ENCODE peak calls at places on chromosomes 6 and 20, in four cellular contexts. One of them, this sample, is unnamed.

GRCh38 chr6:169398342-169399105 is 144.9 kb upstream of the THBS2 start:
- DNase-seq in HT1080: peak
- DNase-seq in fibroblast of pulmonary artery: no peak
- DNase-seq in NCI-H1105: no peak
- DNase-seq in this sample: peak

GRCh38 chr6:118780728-118781127 is 113.2 kb upstream of the ASF1A start:
- DNase-seq in HT1080: no peak
- DNase-seq in fibroblast of pulmonary artery: no peak
- DNase-seq in NCI-H1105: no peak
- DNase-seq in this sample: no peak

GRCh38 chr20:34771680-34772081 is 53.8 kb downstream of the NCOA6 start:
- DNase-seq in HT1080: no peak
- DNase-seq in fibroblast of pulmonary artery: peak
- DNase-seq in NCI-H1105: no peak
- DNase-seq in this sample: peak

GRCh38 chr20:57567471-57568079 is 6.7 kb downstream of the PCK1 start:
- DNase-seq in HT1080: no peak
- DNase-seq in fibroblast of pulmonary artery: no peak
- DNase-seq in NCI-H1105: no peak
- DNase-seq in this sample: no peak

GRCh38 chr6:16452348-16452747 is 214.0 kb downstream of the GMPR start:
- DNase-seq in HT1080: no peak
- DNase-seq in fibroblast of pulmonary artery: no peak
- DNase-seq in NCI-H1105: no peak
- DNase-seq in this sample: no peak

GRCh38 chr6:9482030-9482731 is 932.7 kb downstream of the TFAP2A start:
- DNase-seq in HT1080: peak
- DNase-seq in fibroblast of pulmonary artery: peak
- DNase-seq in NCI-H1105: no peak
- DNase-seq in this sample: peak

GRCh38 chr6:158213925-158214674 is 46.0 kb downstream of the GTF2H5 start:
- DNase-seq in HT1080: peak
- DNase-seq in fibroblast of pulmonary artery: peak
- DNase-seq in NCI-H1105: peak
- DNase-seq in this sample: peak

GRCh38 chr20:32828029-32828666 is 8.4 kb downstream of the MAPRE1 start:
- DNase-seq in HT1080: peak
- DNase-seq in fibroblast of pulmonary artery: no peak
- DNase-seq in NCI-H1105: no peak
- DNase-seq in this sample: peak

GRCh38 chr20:22418738-22419137 is 165.6 kb downstream of the FOXA2 start:
- DNase-seq in HT1080: no peak
- DNase-seq in fibroblast of pulmonary artery: no peak
- DNase-seq in NCI-H1105: no peak
- DNase-seq in this sample: no peak

GRCh38 chr6:32807020-32807580 is 9.7 kb downstream of the HLA-DOB start:
- DNase-seq in HT1080: no peak
- DNase-seq in fibroblast of pulmonary artery: no peak
- DNase-seq in NCI-H1105: no peak
- DNase-seq in this sample: no peak

GRCh38 chr6:41047745-41048742 is 5.0 kb upstream of the APOBEC2 start:
- DNase-seq in HT1080: no peak
- DNase-seq in fibroblast of pulmonary artery: no peak
- DNase-seq in NCI-H1105: no peak
- DNase-seq in this sample: no peak

GRCh38 chr20:35146922-35147574 is at the start of gene EDEM2:
- DNase-seq in HT1080: peak
- DNase-seq in fibroblast of pulmonary artery: peak
- DNase-seq in NCI-H1105: peak
- DNase-seq in this sample: peak

GRCh38 chr6:43972179-43972914 is 154.9 kb downstream of the MRPL14 start:
- DNase-seq in HT1080: peak
- DNase-seq in fibroblast of pulmonary artery: peak
- DNase-seq in NCI-H1105: no peak
- DNase-seq in this sample: peak

GRCh38 chr20:40160151-40160550 is 528.9 kb downstream of the MAFB start:
- DNase-seq in HT1080: peak
- DNase-seq in fibroblast of pulmonary artery: peak
- DNase-seq in NCI-H1105: peak
- DNase-seq in this sample: peak

GRCh38 chr6:50889912-50890311 is 71.2 kb downstream of the TFAP2B start:
- DNase-seq in HT1080: no peak
- DNase-seq in fibroblast of pulmonary artery: no peak
- DNase-seq in NCI-H1105: no peak
- DNase-seq in this sample: no peak

GRCh38 chr6:44650947-44651346 is 263.4 kb downstream of the CDC5L start:
- DNase-seq in HT1080: peak
- DNase-seq in fibroblast of pulmonary artery: peak
- DNase-seq in NCI-H1105: no peak
- DNase-seq in this sample: no peak

GRCh38 chr6:14193524-14193923 is 76.0 kb downstream of the CD83 start:
- DNase-seq in HT1080: no peak
- DNase-seq in fibroblast of pulmonary artery: no peak
- DNase-seq in NCI-H1105: no peak
- DNase-seq in this sample: no peak

GRCh38 chr20:32971703-32972161 is 32.5 kb downstream of the SUN5 start:
- DNase-seq in HT1080: no peak
- DNase-seq in fibroblast of pulmonary artery: no peak
- DNase-seq in NCI-H1105: no peak
- DNase-seq in this sample: no peak

GRCh38 chr6:113893866-113894265 is 36.7 kb downstream of the MARCKS start:
- DNase-seq in HT1080: no peak
- DNase-seq in fibroblast of pulmonary artery: peak
- DNase-seq in NCI-H1105: no peak
- DNase-seq in this sample: peak

GRCh38 chr20:10714236-10714975 is 40.6 kb upstream of the JAG1 start:
- DNase-seq in HT1080: no peak
- DNase-seq in fibroblast of pulmonary artery: no peak
- DNase-seq in NCI-H1105: no peak
- DNase-seq in this sample: no peak

GRCh38 chr6:22448311-22448711 is 121.1 kb upstream of the HDGFL1 start:
- DNase-seq in HT1080: peak
- DNase-seq in fibroblast of pulmonary artery: peak
- DNase-seq in NCI-H1105: no peak
- DNase-seq in this sample: peak

GRCh38 chr20:50286609-50287008 is 96.0 kb downstream of the CEBPB start:
- DNase-seq in HT1080: no peak
- DNase-seq in fibroblast of pulmonary artery: peak
- DNase-seq in NCI-H1105: no peak
- DNase-seq in this sample: peak

GRCh38 chr6:29376003-29376402 is 912 bp upstream of the OR12D3 start:
- DNase-seq in HT1080: no peak
- DNase-seq in fibroblast of pulmonary artery: peak
- DNase-seq in NCI-H1105: no peak
- DNase-seq in this sample: peak

GRCh38 chr20:38542994-38543906 is 37.7 kb upstream of the ADIG start:
- DNase-seq in HT1080: no peak
- DNase-seq in fibroblast of pulmonary artery: no peak
- DNase-seq in NCI-H1105: no peak
- DNase-seq in this sample: no peak

GRCh38 chr6:84332139-84333034 is 104.9 kb upstream of the CEP162 start:
- DNase-seq in HT1080: no peak
- DNase-seq in fibroblast of pulmonary artery: no peak
- DNase-seq in NCI-H1105: no peak
- DNase-seq in this sample: no peak

GRCh38 chr6:44606976-44607375 is 219.5 kb downstream of the CDC5L start:
- DNase-seq in HT1080: no peak
- DNase-seq in fibroblast of pulmonary artery: no peak
- DNase-seq in NCI-H1105: no peak
- DNase-seq in this sample: no peak

GRCh38 chr20:1644101-1644962 is 13.2 kb downstream of the SIRPG start:
- DNase-seq in HT1080: no peak
- DNase-seq in fibroblast of pulmonary artery: no peak
- DNase-seq in NCI-H1105: no peak
- DNase-seq in this sample: no peak

GRCh38 chr6:107957165-107957908 is 671 bp downstream of the SEC63 start:
- DNase-seq in HT1080: peak
- DNase-seq in fibroblast of pulmonary artery: peak
- DNase-seq in NCI-H1105: no peak
- DNase-seq in this sample: peak

GRCh38 chr6:137412562-137412961 is 81.6 kb downstream of the OLIG3 start:
- DNase-seq in HT1080: no peak
- DNase-seq in fibroblast of pulmonary artery: no peak
- DNase-seq in NCI-H1105: no peak
- DNase-seq in this sample: peak

GRCh38 chr20:63215101-63216040 is 560 bp downstream of the YTHDF1 start:
- DNase-seq in HT1080: peak
- DNase-seq in fibroblast of pulmonary artery: peak
- DNase-seq in NCI-H1105: peak
- DNase-seq in this sample: peak

GRCh38 chr20:1993986-1994385 is at the start of gene PDYN:
- DNase-seq in HT1080: no peak
- DNase-seq in fibroblast of pulmonary artery: no peak
- DNase-seq in NCI-H1105: no peak
- DNase-seq in this sample: no peak

GRCh38 chr6:163922562-163922961 is 508.0 kb downstream of the QKI start:
- DNase-seq in HT1080: no peak
- DNase-seq in fibroblast of pulmonary artery: no peak
- DNase-seq in NCI-H1105: no peak
- DNase-seq in this sample: no peak

GRCh38 chr20:21234816-21235215 is 68.3 kb upstream of the XRN2 start:
- DNase-seq in HT1080: no peak
- DNase-seq in fibroblast of pulmonary artery: no peak
- DNase-seq in NCI-H1105: no peak
- DNase-seq in this sample: no peak

GRCh38 chr6:163191704-163192537 is 222.6 kb upstream of the QKI start:
- DNase-seq in HT1080: no peak
- DNase-seq in fibroblast of pulmonary artery: peak
- DNase-seq in NCI-H1105: no peak
- DNase-seq in this sample: no peak

GRCh38 chr20:5118220-5119142 is 1.3 kb downstream of the PCNA start:
- DNase-seq in HT1080: no peak
- DNase-seq in fibroblast of pulmonary artery: no peak
- DNase-seq in NCI-H1105: no peak
- DNase-seq in this sample: no peak

GRCh38 chr6:151303231-151303630 is 63.5 kb downstream of the AKAP12 start:
- DNase-seq in HT1080: no peak
- DNase-seq in fibroblast of pulmonary artery: no peak
- DNase-seq in NCI-H1105: no peak
- DNase-seq in this sample: no peak

GRCh38 chr6:2715737-2716136 is 35.0 kb downstream of the MYLK4 start:
- DNase-seq in HT1080: no peak
- DNase-seq in fibroblast of pulmonary artery: no peak
- DNase-seq in NCI-H1105: no peak
- DNase-seq in this sample: no peak